ENCODE peak calls at places on chromosomes 1 and 21, in seven cellular contexts. M is AG10803, G is fibroblast of lung, S is AG09319, B is cardiac fibroblast, I is fibroblast of mammary gland, R is choroid plexus epithelial cell. U is an unnamed sample.

GRCh38 chr21:28727809-28728208 is 264.9 kb downstream of the LTN1 start:
- DNase-seq in M (no peak), G (no peak), S (no peak), B (no peak), I (no peak), R (no peak), U (no peak)

GRCh38 chr1:1215266-1215676 is 1.3 kb upstream of the TNFRSF4 start:
- DNase-seq in M (no peak), G (no peak), S (no peak), B (no peak), I (no peak), R (peak; percentile 22), U (no peak)

GRCh38 chr1:110647254-110647891 is 27.4 kb downstream of the KCNA3 start:
- DNase-seq in M (peak; percentile 46), G (peak; percentile 38), S (no peak), B (peak; percentile 17), I (peak; percentile 22), R (peak; percentile 4), U (no peak)

GRCh38 chr1:159197767-159198557 is 6.7 kb upstream of the ACKR1 start:
- DNase-seq in M (peak; percentile 74), G (peak; percentile 60), S (peak; percentile 42), B (peak; percentile 84), I (peak; percentile 80), R (peak; percentile 87), U (peak; percentile 80)

GRCh38 chr1:207644852-207645631 is at the start of gene CR1L:
- DNase-seq in M (peak; percentile 48), G (peak; percentile 54), S (no peak), B (peak; percentile 45), I (peak; percentile 26), R (peak; percentile 51), U (peak; percentile 73)

GRCh38 chr1:61812916-61813315 is 70.6 kb downstream of the PATJ start:
- DNase-seq in M (no peak), G (peak; percentile 17), S (no peak), B (no peak), I (no peak), R (no peak), U (no peak)

GRCh38 chr1:93681549-93682412 is at the start of gene BCAR3:
- DNase-seq in M (peak; percentile 83), G (peak; percentile 80), S (no peak), B (peak; percentile 75), I (peak; percentile 62), R (peak; percentile 75), U (peak; percentile 84)

GRCh38 chr1:150561830-150562367 is 12.7 kb downstream of the ADAMTSL4 start:
- DNase-seq in M (peak; percentile 96), G (peak; percentile 95), S (peak; percentile 90), B (peak; percentile 95), I (peak; percentile 94), R (peak; percentile 98), U (peak; percentile 96)

GRCh38 chr1:197250616-197251015 is 17.4 kb upstream of the CRB1 start:
- DNase-seq in M (no peak), G (no peak), S (no peak), B (no peak), I (no peak), R (no peak), U (no peak)

GRCh38 chr1:163085904-163086268 is 16.7 kb downstream of the RGS4 start:
- DNase-seq in M (peak; percentile 55), G (peak; percentile 68), S (no peak), B (peak; percentile 52), I (peak; percentile 87), R (no peak), U (peak; percentile 8)

GRCh38 chr1:79193211-79194079 is 186.9 kb upstream of the ADGRL4 start:
- DNase-seq in M (peak; percentile 40), G (peak; percentile 81), S (no peak), B (peak; percentile 95), I (peak; percentile 70), R (peak; percentile 75), U (peak; percentile 84)

GRCh38 chr1:50332941-50333594 is 90.2 kb downstream of the DMRTA2 start:
- DNase-seq in M (peak; percentile 23), G (peak; percentile 19), S (no peak), B (peak; percentile 33), I (peak; percentile 43), R (peak; percentile 46), U (peak; percentile 53)

GRCh38 chr1:227948493-227949260 is 945 bp upstream of the WNT9A start:
- DNase-seq in M (no peak), G (no peak), S (no peak), B (no peak), I (no peak), R (no peak), U (peak; percentile 11)

GRCh38 chr1:233033366-233033765 is 83.0 kb downstream of the NTPCR start:
- DNase-seq in M (peak; percentile 58), G (no peak), S (no peak), B (peak; percentile 53), I (peak; percentile 76), R (peak; percentile 83), U (no peak)

GRCh38 chr1:145956776-145957442 is 908 bp downstream of the LIX1L start:
- DNase-seq in M (peak; percentile 48), G (peak; percentile 54), S (no peak), B (peak; percentile 31), I (peak; percentile 67), R (peak; percentile 33), U (no peak)

GRCh38 chr1:204192589-204193352 is 3.5 kb downstream of the KISS1 start:
- DNase-seq in M (peak; percentile 18), G (peak; percentile 56), S (no peak), B (no peak), I (no peak), R (no peak), U (peak; percentile 30)

GRCh38 chr1:45971335-45971734 is 161.1 kb downstream of the PIK3R3 start:
- DNase-seq in M (no peak), G (no peak), S (no peak), B (no peak), I (no peak), R (no peak), U (no peak)

GRCh38 chr1:162905759-162906158 is 44.8 kb upstream of the CCDC190 start:
- DNase-seq in M (peak; percentile 76), G (peak; percentile 87), S (no peak), B (peak; percentile 89), I (peak; percentile 86), R (peak; percentile 93), U (peak; percentile 90)

GRCh38 chr1:232473900-232474299 is 156.0 kb downstream of the SIPA1L2 start:
- DNase-seq in M (no peak), G (no peak), S (no peak), B (no peak), I (no peak), R (no peak), U (no peak)

GRCh38 chr1:212920895-212921294 is 29.4 kb upstream of the VASH2 start:
- DNase-seq in M (no peak), G (no peak), S (no peak), B (no peak), I (no peak), R (peak; percentile 22), U (no peak)

GRCh38 chr1:214747050-214747615 is 144.1 kb downstream of the CENPF start:
- DNase-seq in M (peak; percentile 19), G (peak; percentile 40), S (no peak), B (no peak), I (no peak), R (no peak), U (no peak)

GRCh38 chr1:23563003-23563402 is 3.7 kb upstream of the ID3 start:
- DNase-seq in M (no peak), G (no peak), S (no peak), B (no peak), I (no peak), R (peak; percentile 20), U (no peak)

GRCh38 chr1:116826818-116827606 is 72.8 kb downstream of the CD2 start:
- DNase-seq in M (no peak), G (peak; percentile 74), S (no peak), B (peak; percentile 49), I (peak; percentile 39), R (peak; percentile 56), U (peak; percentile 88)

DNA sequence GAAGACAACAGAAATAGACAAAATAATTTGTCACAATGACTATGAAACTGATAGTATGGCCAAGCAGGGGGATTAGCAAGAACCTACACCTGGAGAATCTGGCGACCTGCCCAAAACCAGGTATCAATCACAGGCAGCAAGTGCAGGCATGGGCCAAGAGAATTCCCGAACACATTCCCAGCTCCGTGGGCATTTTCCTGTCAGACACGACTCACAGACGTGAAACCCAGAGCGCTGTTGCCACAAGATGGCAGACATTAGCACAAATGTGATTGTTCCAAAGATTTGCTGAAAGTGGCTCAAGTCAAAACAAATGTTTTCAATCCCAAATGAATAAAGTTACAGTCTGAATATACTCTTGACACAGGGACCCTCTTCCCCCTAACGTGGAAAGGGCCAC is 36.8 kb downstream of the HLCS start:
- DNase-seq in M (peak; percentile 11), G (peak; percentile 17), S (no peak), B (no peak), I (peak; percentile 21), R (peak; percentile 41), U (peak; percentile 79)
- TF ChIP-seq CTCF in M (peak; percentile 34), G (peak; percentile 34), S (no peak), B (no peak), I (peak; percentile 19), R (peak; percentile 55), U (peak; percentile 54)

DNA sequence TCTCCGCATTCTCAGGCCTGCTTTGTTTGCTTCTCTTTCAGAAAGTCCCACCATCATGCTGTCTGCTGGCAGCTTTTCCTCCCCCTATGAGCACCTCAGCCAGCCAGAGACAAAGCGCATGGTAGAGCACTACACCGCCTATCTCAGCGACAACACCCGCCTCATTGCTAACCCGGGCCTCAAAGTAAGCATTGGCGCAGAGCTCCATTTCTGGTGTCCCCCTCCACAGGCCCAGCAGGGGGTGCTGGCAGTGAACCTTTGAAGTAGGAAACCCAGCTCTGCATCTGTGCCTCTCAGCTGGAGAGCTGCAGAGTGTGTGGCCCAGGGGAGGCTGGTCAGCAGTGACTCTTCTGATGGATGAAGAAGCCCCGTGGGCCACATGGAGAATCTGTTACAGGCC is 81.2 kb upstream of the RAVER2 start:
- DNase-seq in M (no peak), G (peak; percentile 11), S (no peak), B (peak; percentile 13), I (peak; percentile 25), R (peak; percentile 40), U (no peak)
- TF ChIP-seq CTCF in M (peak; percentile 15), G (peak; percentile 24), S (peak; percentile 5), B (peak; percentile 29), I (peak; percentile 29), R (peak; percentile 40), U (no peak)

GRCh38 chr1:156082111-156083091 is at the start of gene MEX3A:
- DNase-seq in M (peak; percentile 53), G (peak; percentile 70), S (no peak), B (peak; percentile 65), I (peak; percentile 47), R (peak; percentile 65), U (peak; percentile 62)

GRCh38 chr1:156083800-156084790 is 1.8 kb upstream of the MEX3A start:
- DNase-seq in M (no peak), G (no peak), S (no peak), B (no peak), I (no peak), R (peak; percentile 45), U (no peak)

GRCh38 chr1:156090138-156090821 is 8.0 kb upstream of the MEX3A start:
- DNase-seq in M (no peak), G (no peak), S (no peak), B (no peak), I (no peak), R (no peak), U (no peak)

GRCh38 chr1:156089704-156090103 is 7.4 kb upstream of the MEX3A start:
- DNase-seq in M (no peak), G (no peak), S (no peak), B (no peak), I (no peak), R (no peak), U (no peak)

GRCh38 chr1:156086256-156086662 is 4.0 kb upstream of the MEX3A start:
- DNase-seq in M (peak; percentile 54), G (peak; percentile 73), S (no peak), B (peak; percentile 85), I (peak; percentile 25), R (peak; percentile 91), U (no peak)
- TF ChIP-seq CTCF in M (no peak), G (no peak), S (no peak), B (no peak), I (no peak), R (no peak), U (no peak)

GRCh38 chr1:219817914-219818313 is 110.4 kb downstream of the SLC30A10 start:
- DNase-seq in M (no peak), G (no peak), S (no peak), B (no peak), I (no peak), R (peak; percentile 24), U (no peak)
- TF ChIP-seq CTCF in M (no peak), G (no peak), S (no peak), B (no peak), I (no peak), R (no peak), U (no peak)

U was measured in epithelial cell of esophagus.